ENCODE peak calls at places on chromosome 14, in nine cellular contexts. E is skeletal muscle cell, Y is LHCN-M2, P is HEK293T, C is tibial nerve, G is substantia nigra, S is AG10803, W is HFFc6, R is C1 segment of cervical spinal cord. L is an unnamed sample.

GRCh38 chr14:24700511-24700910 is 66.5 kb upstream of the GZMB start:
- DNase-seq in E (no peak), Y (no peak), P (no peak), C (no peak), G (no peak), S (no peak), W (no peak), R (no peak), L (no peak)

GRCh38 chr14:58637391-58638230 is at the start of gene DACT1:
- DNase-seq in E (peak), Y (peak), P (peak), C (peak), G (peak), S (peak), W (peak), R (peak), L (peak)

GRCh38 chr14:71029236-71029781 is 122.0 kb downstream of the PCNX1 start:
- DNase-seq in E (no peak), Y (peak), P (no peak), C (no peak), G (no peak), S (peak), W (no peak), R (no peak), L (no peak)

GRCh38 chr14:89269404-89269803 is 147.6 kb downstream of the FOXN3 start:
- DNase-seq in E (no peak), Y (no peak), P (no peak), C (no peak), G (no peak), S (no peak), W (no peak), R (no peak), L (no peak)

GRCh38 chr14:76768201-76768656 is 7.0 kb downstream of the VASH1 start:
- DNase-seq in E (no peak), Y (no peak), P (no peak), C (peak), G (no peak), S (no peak), W (no peak), R (no peak), L (no peak)

GRCh38 chr14:100972134-100972905 is 68.8 kb upstream of the RTL1 start:
- DNase-seq in E (no peak), Y (no peak), P (no peak), C (no peak), G (no peak), S (no peak), W (peak), R (no peak), L (no peak)

GRCh38 chr14:53022593-53022992 is 71.7 kb upstream of the FERMT2 start:
- DNase-seq in E (no peak), Y (peak), P (no peak), C (no peak), G (no peak), S (peak), W (peak), R (no peak), L (no peak)

GRCh38 chr14:23707415-23707814 is 71.3 kb downstream of the DHRS2 start:
- DNase-seq in E (no peak), Y (no peak), P (no peak), C (no peak), G (no peak), S (no peak), W (no peak), R (no peak), L (no peak)

GRCh38 chr14:29822430-29822709 is 105.3 kb downstream of the PRKD1 start:
- DNase-seq in E (no peak), Y (no peak), P (no peak), C (no peak), G (no peak), S (no peak), W (no peak), R (no peak), L (no peak)

GRCh38 chr14:90599748-90600507 is 203.1 kb downstream of the CALM1 start:
- DNase-seq in E (no peak), Y (peak), P (no peak), C (no peak), G (no peak), S (peak), W (no peak), R (peak), L (peak)

GRCh38 chr14:59509101-59509500 is 24.8 kb downstream of the JKAMP start:
- DNase-seq in E (no peak), Y (no peak), P (no peak), C (no peak), G (no peak), S (no peak), W (no peak), R (no peak), L (no peak)

GRCh38 chr14:31419179-31420012 is 954 bp downstream of the HEATR5A start:
- DNase-seq in E (no peak), Y (peak), P (no peak), C (no peak), G (no peak), S (peak), W (peak), R (no peak), L (no peak)

GRCh38 chr14:101716956-101717662 is 44.4 kb upstream of the PPP2R5C start:
- DNase-seq in E (no peak), Y (no peak), P (no peak), C (no peak), G (no peak), S (no peak), W (peak), R (no peak), L (no peak)

GRCh38 chr14:70641548-70642312 is at the start of gene TTC9:
- DNase-seq in E (no peak), Y (no peak), P (peak), C (no peak), G (no peak), S (no peak), W (no peak), R (peak), L (no peak)

GRCh38 chr14:36474593-36474992 is 45.4 kb downstream of the NKX2-1 start:
- DNase-seq in E (no peak), Y (no peak), P (no peak), C (no peak), G (no peak), S (no peak), W (no peak), R (no peak), L (no peak)

GRCh38 chr14:28365510-28365909 is 401.1 kb upstream of the FOXG1 start:
- DNase-seq in E (no peak), Y (no peak), P (no peak), C (no peak), G (no peak), S (no peak), W (no peak), R (no peak), L (no peak)

GRCh38 chr14:67746927-67747326 is 45.2 kb downstream of the RDH12 start:
- DNase-seq in E (no peak), Y (no peak), P (no peak), C (no peak), G (no peak), S (no peak), W (no peak), R (no peak), L (no peak)

GRCh38 chr14:70622111-70622712 is 19.5 kb upstream of the TTC9 start:
- DNase-seq in E (no peak), Y (no peak), P (peak), C (no peak), G (no peak), S (peak), W (peak), R (no peak), L (no peak)

GRCh38 chr14:69739486-69739885 is 27.5 kb upstream of the SRSF5 start:
- DNase-seq in E (no peak), Y (no peak), P (no peak), C (no peak), G (no peak), S (no peak), W (no peak), R (no peak), L (no peak)

GRCh38 chr14:103141117-103141796 is 18.0 kb downstream of the TNFAIP2 start:
- DNase-seq in E (no peak), Y (peak), P (peak), C (no peak), G (no peak), S (peak), W (peak), R (no peak), L (no peak)

GRCh38 chr14:98957211-98958047 is 314.6 kb downstream of the BCL11B start:
- DNase-seq in E (peak), Y (no peak), P (no peak), C (peak), G (no peak), S (peak), W (peak), R (no peak), L (peak)

GRCh38 chr14:70192915-70193314 is 4.2 kb upstream of the SLC8A3 start:
- DNase-seq in E (no peak), Y (no peak), P (peak), C (no peak), G (no peak), S (no peak), W (no peak), R (no peak), L (no peak)

GRCh38 chr14:61388976-61389576 is 67.7 kb downstream of the PRKCH start:
- DNase-seq in E (no peak), Y (peak), P (no peak), C (no peak), G (no peak), S (peak), W (no peak), R (no peak), L (no peak)

GRCh38 chr14:73787760-73788508 is 63.7 kb upstream of the PTGR2 start:
- DNase-seq in E (no peak), Y (peak), P (no peak), C (no peak), G (no peak), S (no peak), W (no peak), R (peak), L (peak)

GRCh38 chr14:66379116-66379515 is 107.1 kb upstream of the CCDC196 start:
- DNase-seq in E (no peak), Y (no peak), P (no peak), C (no peak), G (no peak), S (no peak), W (no peak), R (no peak), L (no peak)

GRCh38 chr14:96567289-96567899 is 65.2 kb downstream of the PAPOLA start:
- DNase-seq in E (no peak), Y (peak), P (no peak), C (no peak), G (no peak), S (peak), W (peak), R (no peak), L (no peak)

GRCh38 chr14:71586131-71586893 is 345.9 kb upstream of the RGS6 start:
- DNase-seq in E (peak), Y (peak), P (no peak), C (peak), G (peak), S (peak), W (peak), R (peak), L (no peak)

GRCh38 chr14:70858641-70859040 is 48.6 kb upstream of the PCNX1 start:
- DNase-seq in E (no peak), Y (no peak), P (peak), C (no peak), G (no peak), S (no peak), W (no peak), R (no peak), L (no peak)

GRCh38 chr14:24416932-24417619 is 12.4 kb downstream of the CBLN3 start:
- DNase-seq in E (no peak), Y (no peak), P (no peak), C (no peak), G (no peak), S (no peak), W (no peak), R (no peak), L (no peak)

GRCh38 chr14:100334904-100335303 is 11.8 kb downstream of the SLC25A47 start:
- DNase-seq in E (no peak), Y (no peak), P (no peak), C (no peak), G (no peak), S (no peak), W (no peak), R (no peak), L (peak)

GRCh38 chr14:55160989-55161388 is 30.4 kb downstream of the DLGAP5 start:
- DNase-seq in E (no peak), Y (peak), P (no peak), C (no peak), G (no peak), S (peak), W (peak), R (no peak), L (no peak)

GRCh38 chr14:58783801-58784511 is 146.2 kb downstream of the DACT1 start:
- DNase-seq in E (no peak), Y (no peak), P (no peak), C (no peak), G (no peak), S (peak), W (no peak), R (no peak), L (no peak)

GRCh38 chr14:39617537-39617936 is 185.3 kb upstream of the FBXO33 start:
- DNase-seq in E (no peak), Y (no peak), P (no peak), C (no peak), G (no peak), S (no peak), W (no peak), R (no peak), L (no peak)

L was measured in sigmoid colon.